ENCODE peak calls at places on chromosome 2, in five cellular contexts. Y is HepG2, V is HCT116, C is H1, K is SK-N-SH. B is an unnamed sample.
A peak's percentile ranks its signal among the peaks of the same experiment; 100 is the strongest.

GRCh38 chr2:27085670-27086089 is 892 bp upstream of the KHK start:
- DNase-seq in V (no peak), C (no peak), Y (no peak), K (peak; percentile 83), B (peak; percentile 55)

GRCh38 chr2:152646264-152646663 is 71.0 kb downstream of the PRPF40A start:
- DNase-seq in C (no peak), K (no peak), Y (no peak), V (no peak), B (peak; percentile 52)

GRCh38 chr2:64666810-64667438 is 13.2 kb upstream of the SERTAD2 start:
- DNase-seq in C (no peak), K (no peak), Y (peak; percentile 76), V (no peak), B (no peak)

GRCh38 chr2:160062283-160063005 is at the start of gene PLA2R1:
- DNase-seq in V (no peak), Y (no peak), C (no peak), K (no peak), B (peak; percentile 64)

GRCh38 chr2:10919415-10919775 is 7.7 kb downstream of the KCNF1 start:
- DNase-seq in V (no peak), Y (no peak), C (no peak), K (no peak), B (no peak)

GRCh38 chr2:233081232-233081730 is 21.1 kb downstream of the INPP5D start:
- DNase-seq in Y (no peak), V (no peak), C (no peak), K (no peak), B (no peak)

GRCh38 chr2:144252694-144253093 is 267.2 kb downstream of the ZEB2 start:
- DNase-seq in K (no peak), C (no peak), Y (no peak), V (no peak), B (no peak)

GRCh38 chr2:19356545-19357382 is 1.7 kb downstream of the OSR1 start:
- DNase-seq in C (no peak), K (peak; percentile 60), Y (no peak), V (no peak), B (no peak)

GRCh38 chr2:154580767-154581166 is 117.7 kb upstream of the KCNJ3 start:
- DNase-seq in C (no peak), Y (no peak), K (no peak), V (no peak), B (no peak)

GRCh38 chr2:218736535-218736934 is 25.9 kb downstream of the TTLL4 start:
- DNase-seq in K (no peak), V (no peak), Y (no peak), C (no peak), B (no peak)

GRCh38 chr2:213995400-213996105 is 415.3 kb upstream of the VWC2L start:
- DNase-seq in K (no peak), V (peak; percentile 63), C (no peak), Y (no peak), B (no peak)

GRCh38 chr2:71784734-71785549 is 331.6 kb downstream of the DYSF start:
- DNase-seq in K (peak; percentile 8), Y (peak; percentile 33), C (no peak), V (peak; percentile 75), B (peak; percentile 52)

GRCh38 chr2:241777686-241778627 is 1.3 kb downstream of the GAL3ST2 start:
- DNase-seq in V (no peak), C (no peak), Y (no peak), K (peak; percentile 30), B (no peak)

GRCh38 chr2:190044866-190045265 is 17.7 kb downstream of the MSTN start:
- DNase-seq in C (no peak), K (no peak), V (no peak), Y (no peak), B (no peak)

GRCh38 chr2:202990501-202990900 is 24.2 kb upstream of the NBEAL1 start:
- DNase-seq in K (no peak), V (no peak), C (no peak), Y (no peak), B (no peak)

GRCh38 chr2:166413255-166413654 is 37.5 kb upstream of the SCN9A start:
- DNase-seq in K (no peak), C (no peak), V (no peak), Y (no peak), B (no peak)

GRCh38 chr2:43248621-43249020 is 22.2 kb upstream of the ZFP36L2 start:
- DNase-seq in V (no peak), Y (no peak), C (no peak), K (no peak), B (no peak)

GRCh38 chr2:11753886-11754704 is 7.7 kb downstream of the LPIN1 start:
- DNase-seq in K (peak; percentile 77), V (no peak), Y (no peak), C (no peak), B (no peak)

GRCh38 chr2:122955761-122956160 is 1069.3 kb upstream of the CNTNAP5 start:
- DNase-seq in Y (no peak), V (no peak), C (no peak), K (no peak), B (no peak)

GRCh38 chr2:182941939-182942338 is 75.5 kb upstream of the FRZB start:
- DNase-seq in V (no peak), K (peak; percentile 35), C (no peak), Y (no peak), B (no peak)

GRCh38 chr2:226474131-226474530 is 325.5 kb downstream of the IRS1 start:
- DNase-seq in Y (no peak), K (no peak), C (no peak), V (no peak), B (no peak)

GRCh38 chr2:237662671-237663093 is 35.3 kb downstream of the LRRFIP1 start:
- DNase-seq in K (peak; percentile 63), V (peak; percentile 61), Y (peak; percentile 71), C (peak; percentile 61), B (no peak)

GRCh38 chr2:10954416-10954815 is 42.7 kb downstream of the KCNF1 start:
- DNase-seq in C (no peak), V (no peak), K (no peak), Y (no peak), B (no peak)

GRCh38 chr2:183597841-183598240 is 473.6 kb downstream of the NUP35 start:
- DNase-seq in Y (no peak), C (no peak), V (peak; percentile 4), K (no peak), B (no peak)

GRCh38 chr2:230677182-230677946 is 35.3 kb upstream of the CAB39 start:
- DNase-seq in K (no peak), C (no peak), V (no peak), Y (no peak), B (no peak)

GRCh38 chr2:230678451-230678850 is 34.2 kb upstream of the CAB39 start:
- DNase-seq in K (no peak), C (no peak), V (no peak), Y (no peak), B (no peak)

GRCh38 chr2:230678018-230678417 is 34.6 kb upstream of the CAB39 start:
- DNase-seq in V (no peak), K (no peak), Y (no peak), C (no peak), B (no peak)

GRCh38 chr2:230682546-230682945 is 30.1 kb upstream of the CAB39 start:
- DNase-seq in V (no peak), C (no peak), K (no peak), Y (no peak), B (no peak)

GRCh38 chr2:230680463-230681195 is 32.0 kb upstream of the CAB39 start:
- DNase-seq in V (no peak), K (no peak), C (no peak), Y (no peak), B (no peak)
- TF ChIP-seq JUND in V (no peak), K (no peak), C (no peak), Y (no peak), B (no peak)

DNA sequence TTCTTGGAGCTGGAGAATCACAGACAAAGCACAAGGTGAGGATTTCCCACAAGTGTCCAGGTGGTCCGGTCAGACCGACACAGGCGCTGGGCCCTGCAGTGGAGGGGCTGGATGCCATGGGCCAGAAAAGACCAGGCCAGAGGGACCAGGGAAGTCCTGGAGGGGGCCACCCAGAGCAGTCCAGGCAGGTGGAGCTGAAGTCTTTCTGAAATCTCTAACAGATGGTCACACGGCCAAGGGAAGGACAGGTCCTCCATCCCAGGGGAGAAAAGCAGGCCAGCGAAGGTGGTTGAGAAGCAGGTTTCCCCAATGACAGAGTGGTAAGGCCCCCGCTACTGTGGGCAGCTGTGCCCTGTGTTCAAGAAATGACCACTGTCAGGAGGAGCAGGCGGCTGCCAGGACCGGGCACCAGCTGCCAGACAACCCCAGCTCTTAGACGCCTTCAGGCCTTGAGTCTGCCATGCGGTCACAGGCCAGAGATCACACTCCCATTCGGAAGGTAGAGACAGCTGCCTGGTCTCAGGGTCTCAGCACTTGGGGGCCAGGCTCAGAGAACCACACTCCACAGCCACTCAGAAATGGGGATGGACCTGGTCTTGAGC is 25.9 kb downstream of the HS1BP3 start:
- DNase-seq in Y (no peak), V (no peak), K (peak; percentile 65), C (no peak), B (no peak)
- TF ChIP-seq JUND in Y (no peak), V (no peak), K (no peak), C (no peak), B (no peak)

GRCh38 chr2:195363496-195363895 is 293.5 kb upstream of the SLC39A10 start:
- DNase-seq in C (no peak), K (no peak), V (no peak), Y (no peak), B (no peak)
- TF ChIP-seq JUND in C (no peak), K (no peak), V (no peak), Y (no peak), B (no peak)

GRCh38 chr2:46294185-46294836 is 2.9 kb upstream of the EPAS1 start:
- DNase-seq in Y (no peak), C (no peak), V (no peak), K (peak; percentile 77), B (peak; percentile 35)
- TF ChIP-seq JUND in Y (no peak), C (no peak), V (no peak), K (no peak), B (no peak)

DNA sequence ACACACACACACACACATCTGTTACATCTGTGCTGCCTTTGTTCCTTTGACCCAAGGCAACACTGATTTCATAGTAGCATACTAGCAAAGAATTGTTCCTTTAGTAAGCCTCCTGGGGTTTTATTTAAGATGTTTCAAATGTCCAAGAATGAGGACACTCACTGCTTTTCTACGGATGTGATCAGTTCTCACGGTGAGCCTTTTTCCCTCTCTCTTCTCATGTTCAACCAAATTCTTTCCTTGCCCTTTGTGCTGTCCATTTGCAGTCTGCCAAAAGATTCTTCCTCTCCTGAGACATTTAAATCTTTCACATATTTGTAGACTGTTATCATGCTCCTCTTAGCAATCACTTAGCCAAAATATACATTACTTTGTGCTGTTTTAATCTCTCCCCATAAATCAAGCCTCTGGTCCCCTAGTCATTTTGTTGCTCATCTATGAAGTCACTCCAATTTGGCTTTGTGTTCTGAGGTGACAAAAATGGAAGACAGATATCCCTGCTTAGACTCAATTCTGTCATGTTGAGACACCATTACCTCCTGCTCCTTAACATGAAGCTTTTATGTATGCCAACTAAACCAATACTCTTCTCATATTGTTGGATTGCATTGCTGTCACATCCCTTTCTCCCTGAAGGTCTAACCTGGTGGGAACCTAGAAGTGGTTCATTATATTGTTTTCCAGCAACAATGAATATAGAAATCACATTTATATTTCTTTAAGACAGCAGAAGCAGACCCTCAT is 1605.3 kb upstream of the ACVR2A start:
- DNase-seq in V (no peak), C (no peak), K (no peak), Y (no peak), B (no peak)
- TF ChIP-seq JUND in V (no peak), C (no peak), K (peak; percentile 79), Y (no peak), B (no peak)

DNA sequence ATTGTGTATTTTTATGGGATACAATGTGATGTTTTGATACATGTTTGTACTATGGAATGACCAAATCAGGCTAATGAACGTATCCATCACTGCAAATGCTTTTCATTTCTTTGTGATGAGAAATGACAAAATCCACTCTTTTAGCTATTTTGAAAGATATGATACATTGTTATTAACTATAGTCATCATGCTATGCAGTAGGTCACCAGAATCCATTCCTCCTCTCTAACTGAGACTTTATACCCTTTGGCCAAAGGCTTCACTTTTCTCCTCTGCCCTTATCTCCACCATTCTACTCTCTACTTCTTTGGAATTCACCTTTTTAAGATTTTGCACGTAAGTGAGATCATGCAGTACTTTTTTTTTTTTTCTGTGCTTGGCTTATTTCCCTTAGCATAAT is 44.5 kb upstream of the TMEM17 start:
- DNase-seq in C (no peak), Y (no peak), K (no peak), V (no peak), B (no peak)
- TF ChIP-seq JUND in C (no peak), Y (no peak), K (peak; percentile 13), V (no peak), B (no peak)

B was measured in T47D.